ENCODE peak calls at places on chromosomes 12 and 14, in six cellular contexts. N is vagina, H is cardiac fibroblast, G is GM06990, U is ovary, B is PC-3. E is an unnamed sample.

GRCh38 chr12:106583578-106584103 is 837 bp downstream of the RFX4 start:
- DNase-seq in H (peak), N (no peak), B (no peak), G (peak), U (no peak), E (no peak)

GRCh38 chr12:98701166-98701565 is 56.1 kb downstream of the APAF1 start:
- DNase-seq in B (no peak), H (no peak), G (no peak), U (no peak), N (no peak), E (no peak)

GRCh38 chr12:72586456-72586855 is 314.3 kb downstream of the TRHDE start:
- DNase-seq in B (no peak), H (no peak), N (no peak), U (no peak), G (no peak), E (no peak)

GRCh38 chr12:53961025-53961761 is 6.5 kb downstream of the HOXC12 start:
- DNase-seq in N (no peak), B (no peak), H (no peak), G (no peak), U (no peak), E (no peak)

GRCh38 chr12:80593766-80594165 is 113.7 kb upstream of the MYF6 start:
- DNase-seq in N (no peak), G (no peak), H (peak), B (peak), U (no peak), E (peak)

GRCh38 chr14:69378274-69378673 is 19.8 kb downstream of the ERH start:
- DNase-seq in H (no peak), U (no peak), N (no peak), G (no peak), B (no peak), E (no peak)

GRCh38 chr14:64950889-64951288 is 8.3 kb upstream of the GPX2 start:
- DNase-seq in N (no peak), G (no peak), H (no peak), U (no peak), B (no peak), E (no peak)

GRCh38 chr14:79483472-79483871 is 727.8 kb downstream of the DIO2 start:
- DNase-seq in G (no peak), U (no peak), H (peak), N (no peak), B (peak), E (no peak)

GRCh38 chr12:121858662-121859572 is at the start of gene HPD:
- DNase-seq in N (no peak), U (peak), G (no peak), B (peak), H (peak), E (no peak)

GRCh38 chr14:102731871-102732800 is 45.1 kb upstream of the TRAF3 start:
- DNase-seq in B (no peak), N (no peak), U (no peak), H (no peak), G (no peak), E (no peak)

GRCh38 chr12:1391722-1392121 is 202.7 kb downstream of the FBXL14 start:
- DNase-seq in H (no peak), U (no peak), B (no peak), N (no peak), G (no peak), E (no peak)

GRCh38 chr14:95040723-95041476 is 116.4 kb downstream of the DICER1 start:
- DNase-seq in U (no peak), N (peak), G (no peak), B (no peak), H (no peak), E (no peak)

GRCh38 chr14:53458368-53458814 is 305.3 kb upstream of the DDHD1 start:
- DNase-seq in U (no peak), B (peak), N (no peak), H (peak), G (no peak), E (no peak)

GRCh38 chr14:28671425-28671824 is 95.2 kb upstream of the FOXG1 start:
- DNase-seq in B (peak), H (peak), G (no peak), U (no peak), N (no peak), E (no peak)

GRCh38 chr14:68926236-68926635 is 52.9 kb downstream of the ACTN1 start:
- DNase-seq in G (no peak), N (no peak), H (no peak), B (peak), U (no peak), E (no peak)

GRCh38 chr12:98332626-98333025 is 182.8 kb upstream of the TMPO start:
- DNase-seq in N (no peak), H (no peak), B (no peak), G (no peak), U (no peak), E (no peak)

GRCh38 chr14:72516936-72517408 is 376.9 kb downstream of the DPF3 start:
- DNase-seq in H (peak), G (peak), U (peak), N (no peak), B (peak), E (peak)

GRCh38 chr12:125070661-125071390 is 5.6 kb downstream of the AACS start:
- DNase-seq in G (no peak), N (no peak), B (no peak), H (no peak), U (no peak), E (no peak)

GRCh38 chr12:116454076-116454475 is 105.1 kb upstream of the MAP1LC3B2 start:
- DNase-seq in H (no peak), B (no peak), U (no peak), G (no peak), N (no peak), E (no peak)

GRCh38 chr12:85322715-85323114 is 42.7 kb downstream of the ALX1 start:
- DNase-seq in G (no peak), B (no peak), H (no peak), U (no peak), N (no peak), E (no peak)

GRCh38 chr14:53450871-53451270 is 297.7 kb upstream of the DDHD1 start:
- DNase-seq in G (no peak), B (peak), N (no peak), U (no peak), H (peak), E (no peak)

GRCh38 chr12:13028825-13029570 is 15.2 kb upstream of the FAM234B start:
- DNase-seq in N (no peak), H (no peak), G (no peak), U (no peak), B (no peak), E (no peak)

GRCh38 chr12:30181334-30181733 is 397.6 kb upstream of the TMTC1 start:
- DNase-seq in B (no peak), G (no peak), H (no peak), U (no peak), N (no peak), E (no peak)

GRCh38 chr14:69090187-69090789 is 62.6 kb downstream of the DCAF5 start:
- DNase-seq in G (no peak), H (peak), B (peak), N (no peak), U (no peak), E (no peak)

GRCh38 chr14:103372552-103373304 is 12.5 kb upstream of the MARK3 start:
- DNase-seq in B (peak), H (peak), U (no peak), G (no peak), N (no peak), E (peak)

GRCh38 chr12:93244514-93245077 is 133.1 kb upstream of the NUDT4 start:
- DNase-seq in G (peak), N (no peak), B (no peak), H (no peak), U (no peak), E (no peak)

GRCh38 chr14:91509878-91510170 is 286 bp downstream of the PPP4R3A start:
- DNase-seq in H (no peak), U (no peak), G (no peak), N (no peak), B (no peak), E (no peak)

GRCh38 chr12:119375619-119376018 is 41.1 kb downstream of the CCDC60 start:
- DNase-seq in H (no peak), N (no peak), G (peak), B (no peak), U (no peak), E (no peak)

GRCh38 chr12:95848575-95849388 is 10.0 kb upstream of the SNRPF start:
- DNase-seq in U (no peak), H (peak), G (no peak), N (no peak), B (peak), E (no peak)

GRCh38 chr12:104573-105081 is 38.1 kb downstream of the IQSEC3 start:
- DNase-seq in U (no peak), N (no peak), B (no peak), G (no peak), H (no peak), E (no peak)

GRCh38 chr12:109309441-109310246 is 560 bp upstream of the FOXN4 start:
- DNase-seq in G (no peak), N (no peak), B (no peak), H (no peak), U (no peak), E (no peak)

GRCh38 chr12:107748472-107748871 is 12.5 kb downstream of the PRDM4 start:
- DNase-seq in B (peak), N (no peak), U (no peak), H (peak), G (no peak), E (peak)

GRCh38 chr12:92739099-92739498 is 36.3 kb downstream of the PLEKHG7 start:
- DNase-seq in B (no peak), G (no peak), N (no peak), U (no peak), H (peak), E (no peak)

GRCh38 chr12:105449406-105449805 is 118.9 kb downstream of the C12orf75 start:
- DNase-seq in U (no peak), H (no peak), B (no peak), N (no peak), G (no peak), E (no peak)

GRCh38 chr14:91232052-91232451 is 12.5 kb downstream of the GPR68 start:
- DNase-seq in H (no peak), N (no peak), B (no peak), U (no peak), G (no peak), E (no peak)

GRCh38 chr12:121033625-121034349 is 5.3 kb downstream of the OASL start:
- DNase-seq in N (no peak), U (no peak), B (peak), H (peak), G (no peak), E (no peak)

GRCh38 chr12:53232641-53233538 is 881 bp upstream of the RARG start:
- DNase-seq in G (no peak), U (peak), B (peak), H (peak), N (no peak), E (no peak)

GRCh38 chr12:76142305-76142704 is 57.8 kb upstream of the NAP1L1 start:
- DNase-seq in U (no peak), G (no peak), N (no peak), B (no peak), H (no peak), E (no peak)

GRCh38 chr14:96745500-96746051 is 51.6 kb upstream of the VRK1 start:
- DNase-seq in B (peak), H (no peak), G (no peak), N (no peak), U (no peak), E (no peak)

GRCh38 chr12:115046805-115047204 is 362.8 kb upstream of the TBX3 start:
- DNase-seq in N (no peak), G (no peak), B (no peak), H (no peak), U (no peak), E (no peak)

DNA sequence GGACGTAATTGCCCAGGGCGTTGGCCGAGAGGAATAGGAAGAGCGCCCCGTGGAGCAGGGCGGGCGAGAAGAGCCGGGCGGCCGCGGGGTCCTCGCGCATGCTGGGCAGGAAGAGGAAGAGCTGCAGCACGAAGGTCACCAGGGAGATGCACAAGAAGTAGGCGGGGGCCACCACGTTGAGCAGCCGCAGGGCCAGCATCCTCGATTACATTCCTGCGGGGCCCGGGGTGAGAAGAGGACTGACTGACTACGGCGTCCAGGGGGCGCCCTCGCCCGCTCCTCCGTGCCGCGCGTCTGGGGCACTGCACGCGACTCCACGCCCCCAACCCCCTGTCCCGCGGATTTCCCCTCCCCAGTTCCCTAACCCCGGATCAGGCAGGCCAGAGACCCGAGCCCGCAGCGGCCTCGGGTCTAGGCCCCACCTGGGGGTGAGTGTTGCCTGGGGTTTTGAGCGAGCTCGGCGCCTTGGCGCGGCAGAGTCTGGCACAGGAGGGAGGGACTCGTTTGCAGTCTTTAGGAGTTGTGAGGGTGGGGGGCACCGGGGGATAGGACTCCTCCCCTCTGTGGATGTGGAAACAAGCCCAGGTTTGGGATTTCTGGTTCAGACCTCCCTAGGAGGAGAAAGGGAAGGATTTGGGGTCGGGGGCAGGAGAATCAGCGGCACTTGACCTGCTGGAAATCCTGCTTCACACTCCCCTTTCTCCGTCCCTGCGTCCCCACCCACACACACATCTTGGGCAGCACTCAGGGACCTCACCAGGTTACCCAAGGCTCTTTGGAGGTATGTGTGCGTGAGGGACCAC is 1.9 kb downstream of the ZDHHC22 start:
- DNase-seq in U (no peak), H (no peak), B (peak), G (peak), N (no peak), E (no peak)
- H3K4me3 ChIP-seq in U (no peak), H (no peak), B (peak), G (no peak), N (no peak), E (no peak)

DNA sequence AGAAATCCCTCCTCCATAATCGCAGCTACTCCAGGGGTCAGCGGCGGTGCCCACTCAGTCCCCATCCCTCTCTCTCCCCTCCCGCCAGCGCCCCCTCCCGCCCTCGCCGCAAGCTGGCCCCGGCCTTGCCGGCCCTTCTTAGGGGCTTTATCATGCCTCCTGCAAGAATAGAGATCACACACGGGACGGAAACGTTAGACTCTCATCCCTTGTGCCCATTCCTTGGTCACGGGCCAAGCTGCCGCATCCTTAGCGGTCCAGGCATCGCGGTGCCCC is 681 bp upstream of the COX14 start:
- DNase-seq in U (no peak), H (no peak), N (no peak), B (no peak), G (no peak), E (no peak)
- TF ChIP-seq CTCF in U (no peak), H (no peak), N (no peak), B (no peak), G (no peak), E (no peak)

GRCh38 chr14:71113376-71113775 is 206.1 kb downstream of the PCNX1 start:
- DNase-seq in N (no peak), G (no peak), H (peak), B (no peak), U (no peak), E (peak)
- H3K4me3 ChIP-seq in N (no peak), G (no peak), H (no peak), B (no peak), U (no peak), E (no peak)

DNA sequence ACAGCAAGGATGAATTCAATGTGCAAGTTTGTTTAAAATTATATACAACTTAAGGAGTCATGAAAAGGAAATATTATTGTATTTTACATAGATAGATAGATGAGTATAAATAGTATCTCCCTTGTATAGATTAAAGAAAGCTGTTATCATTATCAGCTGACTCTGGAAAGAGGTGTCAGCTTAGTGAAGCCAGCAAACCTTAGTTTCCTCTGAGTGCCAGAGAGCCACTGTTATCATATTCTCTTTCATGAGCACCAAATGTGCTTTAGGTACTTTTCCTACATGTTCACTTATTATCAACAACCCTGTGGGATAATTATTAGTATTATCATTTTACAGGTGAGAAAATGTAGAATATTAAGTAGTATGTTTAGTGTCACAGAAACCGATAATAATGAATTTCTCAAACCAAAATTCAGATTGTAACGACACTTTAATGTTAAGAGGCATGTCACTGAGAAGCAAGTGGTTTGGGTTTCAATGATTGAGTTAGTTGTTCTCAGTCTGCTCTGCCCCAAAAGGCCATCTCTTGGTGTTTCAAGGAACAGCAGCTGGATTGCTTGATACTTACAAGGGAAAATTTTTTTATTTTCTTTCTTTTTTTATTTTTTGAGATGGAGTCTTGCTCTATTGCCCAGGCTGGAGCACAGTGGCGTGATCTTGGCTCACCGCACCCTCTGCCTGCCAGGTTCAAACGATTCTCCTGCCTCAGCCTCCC is 53.7 kb downstream of the PLEKHA5 start:
- DNase-seq in B (no peak), G (no peak), U (no peak), N (no peak), H (peak), E (no peak)
- TF ChIP-seq CTCF in B (no peak), G (no peak), U (no peak), N (no peak), H (peak), E (peak)

GRCh38 chr12:77685112-77685511 is 145.6 kb upstream of the NAV3 start:
- DNase-seq in G (peak), N (no peak), H (peak), B (peak), U (peak), E (peak)
- H3K4me3 ChIP-seq in G (no peak), N (no peak), H (no peak), B (no peak), U (no peak), E (no peak)

GRCh38 chr12:49548822-49549648 is 10.2 kb downstream of the KCNH3 start:
- DNase-seq in G (no peak), N (no peak), B (no peak), H (peak), U (no peak), E (no peak)
- TF ChIP-seq CTCF in G (peak), N (no peak), B (peak), H (peak), U (no peak), E (peak)

GRCh38 chr14:89807905-89808304 is 146.6 kb downstream of the EFCAB11 start:
- DNase-seq in U (no peak), B (no peak), G (no peak), N (no peak), H (no peak), E (no peak)

GRCh38 chr14:89807151-89807550 is 147.4 kb downstream of the EFCAB11 start:
- DNase-seq in H (no peak), U (no peak), B (no peak), G (no peak), N (no peak), E (no peak)

GRCh38 chr14:89813485-89814080 is 140.9 kb downstream of the EFCAB11 start:
- DNase-seq in B (no peak), G (no peak), U (no peak), N (no peak), H (peak), E (peak)

GRCh38 chr14:89814126-89814525 is 140.4 kb downstream of the EFCAB11 start:
- DNase-seq in B (no peak), N (no peak), U (no peak), G (no peak), H (no peak), E (no peak)

DNA sequence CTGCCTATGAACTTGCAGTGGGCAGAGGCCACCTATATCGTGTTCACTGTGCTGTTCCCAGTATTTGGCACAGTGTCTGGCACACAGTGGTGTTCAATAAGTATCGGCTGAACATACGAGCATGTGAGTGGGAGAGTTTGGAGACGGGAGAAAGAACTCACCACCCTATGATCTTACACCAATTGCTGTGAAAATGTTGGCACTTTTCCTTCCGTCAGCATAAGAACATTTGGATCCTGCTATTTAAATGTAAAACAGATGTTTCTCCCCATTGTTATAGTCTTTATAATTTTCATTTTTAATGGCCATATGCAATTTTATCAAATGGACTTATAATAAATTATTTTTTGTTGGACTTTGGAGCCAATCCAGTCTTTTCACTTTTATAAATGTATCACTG is 144.4 kb downstream of the EFCAB11 start:
- DNase-seq in U (no peak), H (no peak), B (no peak), N (no peak), G (no peak), E (no peak)
- H3K4me3 ChIP-seq in U (no peak), H (no peak), B (no peak), N (no peak), G (no peak), E (no peak)

GRCh38 chr12:47850153-47851084 is 30.7 kb upstream of the HDAC7 start:
- DNase-seq in N (no peak), U (no peak), G (no peak), B (no peak), H (no peak), E (no peak)
- TF ChIP-seq CTCF in N (no peak), U (no peak), G (no peak), B (no peak), H (no peak), E (no peak)

E was measured in AG04449.